ENCODE peak calls at places on chromosomes 6 and 20, in six cellular contexts. B is dorsolateral prefrontal cortex, M is lung, P is body of pancreas, R is tibial nerve, X is cardiac fibroblast. S is an unnamed sample.

GRCh38 chr20:38437796-38438195 is 2.7 kb upstream of the SNHG17 start:
- DNase-seq in R (no peak), B (no peak), X (no peak), P (no peak), M (no peak), S (no peak)

GRCh38 chr6:41548098-41548840 is 2.1 kb downstream of the FOXP4 start:
- DNase-seq in B (no peak), M (no peak), X (no peak), R (no peak), P (peak), S (no peak)

GRCh38 chr6:6317386-6317785 is 3.1 kb downstream of the F13A1 start:
- DNase-seq in P (no peak), X (no peak), R (no peak), B (no peak), M (no peak), S (no peak)

GRCh38 chr6:129623008-129623732 is 86.8 kb downstream of the ARHGAP18 start:
- DNase-seq in P (no peak), R (no peak), B (no peak), M (no peak), X (no peak), S (no peak)

GRCh38 chr20:20887593-20888272 is 175.3 kb upstream of the RALGAPA2 start:
- DNase-seq in B (no peak), P (no peak), M (no peak), R (no peak), X (no peak), S (no peak)

GRCh38 chr20:48841861-48842529 is 14.2 kb upstream of the PREX1 start:
- DNase-seq in X (peak), M (no peak), R (no peak), B (no peak), P (no peak), S (peak)

GRCh38 chr20:10131612-10132345 is 86.9 kb upstream of the SNAP25 start:
- DNase-seq in X (peak), R (no peak), P (peak), M (no peak), B (peak), S (peak)

GRCh38 chr20:62674370-62674769 is 32.1 kb downstream of the SLCO4A1 start:
- DNase-seq in R (no peak), X (no peak), P (no peak), M (no peak), B (no peak), S (no peak)

GRCh38 chr6:42453027-42453648 is 1.4 kb upstream of the TRERF1 start:
- DNase-seq in B (peak), R (peak), M (peak), P (peak), X (peak), S (peak)

GRCh38 chr20:51542033-51542893 is at the start of gene NFATC2:
- DNase-seq in M (peak), R (no peak), X (no peak), B (no peak), P (peak), S (no peak)

GRCh38 chr6:90715093-90715655 is 128.3 kb upstream of the MAP3K7 start:
- DNase-seq in B (no peak), R (no peak), M (no peak), X (peak), P (no peak), S (no peak)

GRCh38 chr6:139883776-139884175 is 509.3 kb upstream of the CITED2 start:
- DNase-seq in R (no peak), P (no peak), B (no peak), M (no peak), X (peak), S (peak)

GRCh38 chr6:37538107-37538506 is 38.4 kb upstream of the CCDC167 start:
- DNase-seq in P (no peak), B (no peak), M (no peak), X (no peak), R (no peak), S (peak)
- TF ChIP-seq CTCF in P (no peak), B (peak), M (no peak), X (peak), R (no peak), S (peak)

DNA sequence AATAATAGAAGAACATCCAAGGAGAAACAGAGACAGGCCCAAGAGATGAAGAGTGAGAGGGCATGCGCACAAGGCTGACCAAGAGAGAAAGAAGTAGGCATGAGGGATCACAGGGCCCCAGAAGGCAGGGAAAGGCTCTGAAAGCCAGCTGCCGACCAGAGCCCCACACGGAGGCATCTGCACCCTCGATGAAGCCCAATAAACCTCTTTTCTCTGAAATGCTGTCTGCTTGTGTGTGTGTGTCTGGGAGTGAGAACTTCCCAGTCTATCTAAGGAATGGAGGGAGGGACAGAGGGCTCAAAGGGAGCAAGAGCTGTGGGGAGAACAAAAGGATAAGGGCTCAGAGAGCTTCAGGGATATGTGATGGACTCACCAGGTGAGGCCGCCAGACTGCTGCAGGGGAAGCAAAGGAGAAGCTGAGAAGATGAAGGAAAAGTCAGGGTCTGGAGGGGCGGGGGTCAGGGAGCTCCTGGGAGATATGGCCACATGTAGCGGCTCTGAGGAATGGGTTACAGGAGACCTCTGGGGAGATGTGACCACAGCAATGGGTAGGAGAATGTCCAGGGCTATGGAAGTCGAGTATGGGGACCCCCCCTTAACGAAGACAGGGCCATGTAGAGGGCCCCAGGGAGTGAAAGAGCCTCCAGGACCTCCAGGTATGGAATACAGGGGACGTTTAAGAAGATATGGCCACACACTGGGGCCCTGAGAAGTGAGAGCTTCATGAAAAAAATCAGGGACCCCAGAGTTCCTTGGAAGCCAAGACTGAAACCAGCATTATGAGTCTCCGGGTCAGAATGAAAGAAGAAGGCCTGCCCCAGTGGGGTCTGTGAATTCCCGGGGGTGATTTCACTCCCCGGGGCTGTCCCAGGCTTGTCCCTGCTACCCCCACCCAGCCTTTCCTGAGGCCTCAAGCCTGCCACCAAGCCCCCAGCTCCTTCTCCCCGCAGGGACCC is 981 bp upstream of the TNF start:
- DNase-seq in X (no peak), P (no peak), R (no peak), M (no peak), B (no peak), S (no peak)
- H3K4me3 ChIP-seq in X (no peak), P (no peak), R (no peak), M (no peak), B (no peak), S (no peak)

DNA sequence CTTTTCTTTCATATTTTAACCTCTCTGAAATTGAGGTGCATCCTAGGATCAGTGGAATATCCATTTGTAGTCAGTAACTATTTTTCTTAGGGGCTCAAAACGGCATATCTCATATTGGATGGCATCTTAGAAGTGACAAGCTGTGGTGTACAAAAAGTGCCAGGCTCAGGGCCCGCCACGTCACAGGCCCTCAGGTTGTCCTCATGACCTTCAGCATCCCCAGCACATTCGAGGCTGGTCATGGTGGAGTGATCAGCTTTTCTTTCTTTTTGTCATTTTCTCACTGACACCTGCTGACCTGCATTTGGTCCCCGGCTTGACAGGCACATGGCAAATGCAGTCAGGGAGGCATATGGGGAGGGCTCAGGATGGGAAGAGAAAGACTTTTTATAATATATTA is 7.1 kb upstream of the E2F1 start:
- DNase-seq in X (no peak), M (no peak), B (no peak), R (no peak), P (no peak), S (no peak)
- TF ChIP-seq CTCF in X (no peak), M (no peak), B (no peak), R (no peak), P (no peak), S (no peak)

GRCh38 chr6:20948531-20948930 is 414.3 kb downstream of the CDKAL1 start:
- DNase-seq in X (no peak), R (no peak), P (no peak), M (no peak), B (no peak), S (no peak)
- H3K4me3 ChIP-seq in X (no peak), R (no peak), P (no peak), M (no peak), B (no peak), S (no peak)

DNA sequence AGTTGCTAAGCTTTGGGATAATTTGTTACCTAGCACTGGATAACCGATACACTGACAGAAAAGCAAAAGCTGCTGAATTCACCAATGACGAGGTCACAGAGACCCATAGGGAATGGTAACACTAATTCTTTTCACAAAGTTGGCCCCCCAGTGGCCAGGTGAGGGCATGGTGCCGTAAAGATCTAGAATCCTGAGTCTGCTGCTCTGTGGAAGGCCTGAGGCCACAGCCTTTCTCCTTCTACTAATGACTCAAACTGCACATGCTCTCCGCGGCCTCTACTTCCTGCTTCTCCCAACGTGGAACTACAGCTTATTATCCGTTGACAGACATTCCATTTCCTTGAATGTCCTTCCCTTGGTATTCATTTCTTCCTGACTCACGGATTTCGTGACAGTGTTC is 127.1 kb downstream of the OPRM1 start:
- DNase-seq in M (no peak), P (peak), B (no peak), X (no peak), R (peak), S (no peak)
- TF ChIP-seq CTCF in M (no peak), P (no peak), B (no peak), X (no peak), R (no peak), S (no peak)

DNA sequence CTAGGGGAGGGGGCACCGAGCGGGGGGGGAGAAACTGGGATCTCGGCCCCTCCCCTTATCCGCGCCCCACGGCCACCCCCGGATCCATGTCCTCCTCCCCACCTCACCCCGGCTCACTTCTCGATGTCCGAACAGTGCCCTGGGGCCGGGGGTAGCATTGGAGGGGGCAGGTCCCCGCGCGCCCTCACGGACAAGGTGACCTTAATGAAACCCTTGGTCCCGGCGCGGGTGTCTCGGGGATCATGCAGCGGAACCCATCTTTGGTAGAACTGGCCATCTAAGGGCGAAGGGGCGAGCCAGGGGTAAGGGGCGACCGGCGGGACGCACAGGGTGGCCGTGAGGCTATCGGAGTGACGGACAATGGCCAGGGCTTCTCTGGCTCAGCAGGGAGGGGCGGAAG is 13.6 kb upstream of the SPAG4 start:
- DNase-seq in P (no peak), X (no peak), B (no peak), M (no peak), R (no peak), S (no peak)
- H3K4me3 ChIP-seq in P (peak), X (peak), B (peak), M (no peak), R (peak), S (no peak)

S was measured in foreskin fibroblast.